ENCODE peak calls at places on chromosomes 16 and 17, in four cellular contexts. F, G, J and P are unnamed samples.

GRCh38 chr17:14311979-14312378 is 11.1 kb downstream of the HS3ST3B1 start:
- DNase-seq in J (no peak), F (no peak), G (no peak), P (no peak)

GRCh38 chr16:11586375-11586855 is 304 bp downstream of the LITAF start:
- DNase-seq in F (no peak), J (peak), G (no peak), P (no peak)

GRCh38 chr16:2048116-2048543 is 345 bp downstream of the TSC2 start:
- DNase-seq in G (no peak), J (no peak), F (no peak), P (no peak)

GRCh38 chr16:23999663-24000062 is 163.9 kb downstream of the PRKCB start:
- DNase-seq in J (no peak), G (no peak), F (no peak), P (no peak)

GRCh38 chr16:27426423-27427408 is 24.7 kb downstream of the IL21R start:
- DNase-seq in J (peak), F (peak), G (peak), P (no peak)

GRCh38 chr17:74444406-74444805 is 12.5 kb downstream of the GPRC5C start:
- DNase-seq in J (no peak), G (no peak), F (no peak), P (no peak)

GRCh38 chr16:85582177-85582888 is 30.8 kb upstream of the GSE1 start:
- DNase-seq in J (no peak), F (no peak), G (no peak), P (no peak)

GRCh38 chr16:72195609-72196008 is 23.7 kb upstream of the PMFBP1 start:
- DNase-seq in F (no peak), G (peak), J (no peak), P (no peak)

GRCh38 chr17:39787038-39787437 is 49.3 kb downstream of the GRB7 start:
- DNase-seq in J (no peak), G (no peak), F (no peak), P (no peak)

GRCh38 chr17:62085511-62086408 is 20.7 kb upstream of the MED13 start:
- DNase-seq in J (no peak), G (no peak), F (no peak), P (no peak)

GRCh38 chr17:30290696-30291570 is 811 bp downstream of the BLMH start:
- DNase-seq in J (peak), G (peak), F (no peak), P (peak)

GRCh38 chr16:53064179-53064578 is 9.4 kb downstream of the CHD9 start:
- DNase-seq in F (no peak), J (no peak), G (no peak), P (no peak)

GRCh38 chr16:2963074-2963610 is 933 bp upstream of the KREMEN2 start:
- DNase-seq in J (no peak), G (no peak), F (no peak), P (no peak)

GRCh38 chr16:85632709-85633437 is 19.8 kb downstream of the GSE1 start:
- DNase-seq in F (no peak), J (no peak), G (no peak), P (no peak)

GRCh38 chr17:44086364-44087311 is 16.1 kb downstream of the G6PC3 start:
- DNase-seq in J (peak), G (no peak), F (no peak), P (no peak)

GRCh38 chr16:78677332-78677731 is 577.9 kb downstream of the WWOX start:
- DNase-seq in F (no peak), J (no peak), G (no peak), P (no peak)

GRCh38 chr16:30731411-30731810 is 16.8 kb upstream of the PHKG2 start:
- DNase-seq in J (no peak), F (no peak), G (no peak), P (no peak)

GRCh38 chr17:2087597-2088211 is 32.8 kb downstream of the HIC1 start:
- DNase-seq in F (no peak), J (no peak), G (no peak), P (no peak)

GRCh38 chr16:57624806-57625500 is 3.5 kb upstream of the ADGRG1 start:
- DNase-seq in J (no peak), G (no peak), F (no peak), P (no peak)

GRCh38 chr17:33602981-33603380 is 309.9 kb upstream of the ASIC2 start:
- DNase-seq in J (no peak), G (peak), F (no peak), P (no peak)

GRCh38 chr17:64244165-64244564 is 18.9 kb downstream of the TEX2 start:
- DNase-seq in G (no peak), F (no peak), J (no peak), P (no peak)

GRCh38 chr17:78020717-78021108 is 62.2 kb downstream of the TNRC6C start:
- DNase-seq in G (no peak), F (no peak), J (no peak), P (no peak)

GRCh38 chr17:78739331-78739853 is 42.7 kb downstream of the CYTH1 start:
- DNase-seq in G (no peak), F (no peak), J (no peak), P (no peak)

GRCh38 chr16:17245727-17246576 is 224.8 kb downstream of the XYLT1 start:
- DNase-seq in G (no peak), F (no peak), J (no peak), P (no peak)

GRCh38 chr17:33292184-33292980 is 713 bp downstream of the ASIC2 start:
- DNase-seq in G (peak), J (peak), F (no peak), P (peak)

GRCh38 chr17:50841277-50841948 is 6.0 kb downstream of the WFIKKN2 start:
- DNase-seq in J (no peak), F (no peak), G (no peak), P (no peak)

GRCh38 chr17:67281736-67282135 is 36.7 kb upstream of the HELZ start:
- DNase-seq in F (no peak), G (no peak), J (peak), P (no peak)

GRCh38 chr16:31138621-31139578 is 3.4 kb upstream of the PRSS8 start:
- DNase-seq in J (peak), G (no peak), F (no peak), P (no peak)

GRCh38 chr16:74657873-74658642 is 8.6 kb downstream of the RFWD3 start:
- DNase-seq in G (no peak), J (no peak), F (no peak), P (no peak)

GRCh38 chr17:55480907-55481306 is 30.3 kb downstream of the SMIM36 start:
- DNase-seq in G (no peak), F (no peak), J (no peak), P (no peak)

GRCh38 chr17:46010597-46011186 is 11.6 kb downstream of the STH start:
- DNase-seq in F (no peak), J (no peak), G (no peak), P (no peak)

GRCh38 chr17:78993241-78993956 is 13.7 kb upstream of the LGALS3BP start:
- DNase-seq in J (no peak), F (peak), G (peak), P (peak)

GRCh38 chr16:57555831-57556230 is 13.4 kb downstream of the ADGRG5 start:
- DNase-seq in J (no peak), G (no peak), F (no peak), P (no peak)

GRCh38 chr17:77424585-77425344 is 284.0 kb downstream of the SEC14L1 start:
- DNase-seq in G (no peak), J (no peak), F (no peak), P (no peak)

GRCh38 chr17:80730739-80731138 is 186.1 kb downstream of the RPTOR start:
- DNase-seq in F (no peak), G (no peak), J (no peak), P (no peak)

GRCh38 chr17:42702446-42702845 is 20.1 kb downstream of the CNTNAP1 start:
- DNase-seq in J (no peak), F (no peak), G (no peak), P (no peak)

GRCh38 chr16:85683363-85683762 is 5.4 kb downstream of the GINS2 start:
- DNase-seq in F (no peak), G (no peak), J (no peak), P (peak)